ENCODE peak calls at places on chromosomes 13 and 19, in six cellular contexts. One of them, this sample, is unnamed.

GRCh38 chr19:3774621-3775373 is 2.8 kb upstream of the RAX2 start:
- DNase-seq in heart left ventricle: no peak
- DNase-seq in cardiac muscle cell: no peak
- DNase-seq in fibroblast of pulmonary artery: no peak
- DNase-seq in GM18507: no peak
- DNase-seq in Peyer's patch: no peak
- DNase-seq in this sample: peak; percentile 34

GRCh38 chr19:49861127-49861526 is 6.2 kb downstream of the PNKP start:
- DNase-seq in Peyer's patch: no peak
- DNase-seq in cardiac muscle cell: peak; percentile 27
- DNase-seq in fibroblast of pulmonary artery: no peak
- DNase-seq in heart left ventricle: no peak
- DNase-seq in GM18507: no peak
- DNase-seq in this sample: no peak

GRCh38 chr13:91758724-91759123 is 360.3 kb downstream of the GPC5 start:
- DNase-seq in GM18507: no peak
- DNase-seq in heart left ventricle: no peak
- DNase-seq in Peyer's patch: no peak
- DNase-seq in cardiac muscle cell: no peak
- DNase-seq in fibroblast of pulmonary artery: no peak
- DNase-seq in this sample: no peak

GRCh38 chr13:19861762-19862161 is 1.7 kb downstream of the ZMYM5 start:
- DNase-seq in Peyer's patch: no peak
- DNase-seq in GM18507: no peak
- DNase-seq in fibroblast of pulmonary artery: no peak
- DNase-seq in cardiac muscle cell: no peak
- DNase-seq in heart left ventricle: no peak
- DNase-seq in this sample: no peak

GRCh38 chr13:27319404-27319803 is 48.8 kb downstream of the RASL11A start:
- DNase-seq in fibroblast of pulmonary artery: no peak
- DNase-seq in heart left ventricle: no peak
- DNase-seq in cardiac muscle cell: no peak
- DNase-seq in GM18507: no peak
- DNase-seq in Peyer's patch: no peak
- DNase-seq in this sample: no peak

GRCh38 chr13:75864718-75865117 is 228.6 kb downstream of the LMO7 start:
- DNase-seq in fibroblast of pulmonary artery: peak; percentile 78
- DNase-seq in cardiac muscle cell: peak; percentile 68
- DNase-seq in Peyer's patch: no peak
- DNase-seq in GM18507: no peak
- DNase-seq in heart left ventricle: no peak
- DNase-seq in this sample: no peak

GRCh38 chr19:50858896-50859295 is 4.2 kb downstream of the KLK3 start:
- DNase-seq in Peyer's patch: peak; percentile 58
- DNase-seq in heart left ventricle: no peak
- DNase-seq in GM18507: no peak
- DNase-seq in cardiac muscle cell: no peak
- DNase-seq in fibroblast of pulmonary artery: no peak
- DNase-seq in this sample: peak; percentile 98

GRCh38 chr19:28293685-28294084 is 919.3 kb downstream of the UQCRFS1 start:
- DNase-seq in fibroblast of pulmonary artery: no peak
- DNase-seq in cardiac muscle cell: no peak
- DNase-seq in Peyer's patch: no peak
- DNase-seq in GM18507: no peak
- DNase-seq in heart left ventricle: no peak
- DNase-seq in this sample: no peak

GRCh38 chr13:33164331-33164730 is 121.2 kb downstream of the STARD13 start:
- DNase-seq in Peyer's patch: no peak
- DNase-seq in heart left ventricle: no peak
- DNase-seq in fibroblast of pulmonary artery: peak; percentile 38
- DNase-seq in cardiac muscle cell: peak; percentile 51
- DNase-seq in GM18507: no peak
- DNase-seq in this sample: no peak

GRCh38 chr19:13181747-13182388 is 31.7 kb downstream of the IER2 start:
- DNase-seq in heart left ventricle: peak; percentile 80
- DNase-seq in cardiac muscle cell: peak; percentile 85
- DNase-seq in GM18507: no peak
- DNase-seq in fibroblast of pulmonary artery: peak; percentile 69
- DNase-seq in Peyer's patch: peak; percentile 68
- DNase-seq in this sample: no peak